ENCODE peak calls at places on chromosomes 5 and 9, in nine cellular contexts. C is left ventricle myocardium inferior; G is NT2/D1; H is CD4-positive, CD25-positive, alpha-beta regulatory T cell; W is brain microvascular endothelial cell; N is astrocyte; Q is activated gamma-delta T cell treated with anti-CD3 and anti-CD28 coated beads, Interleukin-2, amount 50 U/mL, for 16 hours; L is NCI-H2081; K is H9. P is an unnamed sample.

GRCh38 chr9:69768101-69768500 is 8.3 kb upstream of the PTAR1 start:
- DNase-seq in C (no peak), G (no peak), H (no peak), W (no peak), N (no peak), Q (no peak), L (no peak), K (no peak), P (no peak)

GRCh38 chr5:38135486-38136031 is 122.8 kb upstream of the EGFLAM start:
- DNase-seq in C (no peak), G (no peak), H (no peak), W (no peak), N (no peak), Q (no peak), L (no peak), K (no peak), P (no peak)

GRCh38 chr9:133763272-133764183 is 25.4 kb upstream of the SARDH start:
- DNase-seq in C (no peak), G (no peak), H (no peak), W (peak), N (peak), Q (no peak), L (no peak), K (peak), P (no peak)

GRCh38 chr5:33524476-33524875 is 83.7 kb downstream of the TARS1 start:
- DNase-seq in C (no peak), G (no peak), H (no peak), W (peak), N (no peak), Q (no peak), L (no peak), K (no peak), P (no peak)

GRCh38 chr9:133574791-133575672 is 34.2 kb downstream of the FAM163B start:
- DNase-seq in C (no peak), G (no peak), H (no peak), W (no peak), N (no peak), Q (no peak), L (no peak), K (no peak), P (no peak)

GRCh38 chr5:157549283-157549629 is 26.3 kb downstream of the ADAM19 start:
- DNase-seq in C (no peak), G (no peak), H (no peak), W (no peak), N (peak), Q (no peak), L (no peak), K (no peak), P (no peak)

GRCh38 chr5:136062563-136063274 is 33.9 kb downstream of the TGFBI start:
- DNase-seq in C (no peak), G (no peak), H (peak), W (no peak), N (no peak), Q (no peak), L (no peak), K (peak), P (no peak)

GRCh38 chr5:65050140-65050539 is 281.4 kb downstream of the CWC27 start:
- DNase-seq in C (no peak), G (no peak), H (no peak), W (no peak), N (no peak), Q (no peak), L (no peak), K (no peak), P (no peak)

GRCh38 chr5:145157841-145158240 is 677.3 kb downstream of the PRELID2 start:
- DNase-seq in C (no peak), G (no peak), H (no peak), W (peak), N (peak), Q (no peak), L (no peak), K (no peak), P (no peak)

GRCh38 chr5:151739939-151740335 is 18.5 kb downstream of the ATOX1 start:
- DNase-seq in C (no peak), G (peak), H (no peak), W (peak), N (peak), Q (no peak), L (no peak), K (no peak), P (no peak)

GRCh38 chr5:110865400-110866094 is 126.7 kb downstream of the SLC25A46 start:
- DNase-seq in C (no peak), G (peak), H (no peak), W (peak), N (peak), Q (no peak), L (no peak), K (peak), P (no peak)

GRCh38 chr9:116737137-116737546 is 50.0 kb downstream of the TRIM32 start:
- DNase-seq in C (peak), G (peak), H (peak), W (peak), N (peak), Q (no peak), L (peak), K (peak), P (peak)

GRCh38 chr5:133052317-133053175 is 733 bp downstream of the HSPA4 start:
- DNase-seq in C (peak), G (no peak), H (peak), W (peak), N (peak), Q (peak), L (no peak), K (peak), P (peak)

GRCh38 chr9:78932849-78933627 is 636.1 kb downstream of the PSAT1 start:
- DNase-seq in C (no peak), G (no peak), H (no peak), W (peak), N (peak), Q (no peak), L (no peak), K (no peak), P (no peak)

GRCh38 chr9:129676970-129677369 is 11.5 kb downstream of the PRRX2 start:
- DNase-seq in C (no peak), G (no peak), H (no peak), W (peak), N (no peak), Q (no peak), L (no peak), K (no peak), P (no peak)

GRCh38 chr9:3478549-3478953 is 47.2 kb downstream of the RFX3 start:
- DNase-seq in C (no peak), G (no peak), H (peak), W (no peak), N (peak), Q (no peak), L (no peak), K (no peak), P (no peak)

GRCh38 chr5:111384220-111384619 is 128.1 kb downstream of the STARD4 start:
- DNase-seq in C (no peak), G (no peak), H (no peak), W (peak), N (no peak), Q (no peak), L (no peak), K (no peak), P (no peak)

P was measured in nucleus accumbens.